ENCODE peak calls at places on chromosomes 1 and 21, in six cellular contexts. X is upper lobe of right lung, D is H9, C is stomach, V is prostate gland, W is PC-3. H is an unnamed sample. For H3K4me1 and H3K27me3, the result is how much of the 10 kb centered on the place peaks cover.

GRCh38 chr1:24308365-24309015 is 10.7 kb upstream of the GRHL3 start:
- DNase-seq in X (no peak), V (no peak), W (peak), D (peak), C (no peak), H (no peak)

GRCh38 chr1:165073402-165074007 is 283.0 kb downstream of the LMX1A start:
- DNase-seq in D (peak), X (no peak), V (peak), C (no peak), W (peak), H (no peak)

GRCh38 chr21:37915941-37916794 is at the start of gene KCNJ6:
- DNase-seq in W (no peak), X (peak), V (peak), D (peak), C (peak), H (no peak)

GRCh38 chr1:208025036-208025435 is 114.1 kb upstream of the CD34 start:
- DNase-seq in D (no peak), X (peak), C (no peak), W (no peak), V (no peak), H (peak)

GRCh38 chr1:204242920-204243319 is 29.1 kb upstream of the GOLT1A start:
- DNase-seq in V (no peak), D (no peak), X (no peak), C (no peak), W (no peak), H (peak)

GRCh38 chr1:910311-910880 is 13.3 kb upstream of the SAMD11 start:
- DNase-seq in C (peak), W (no peak), D (no peak), X (peak), V (no peak), H (peak)

GRCh38 chr1:180186831-180187230 is 32.2 kb downstream of the QSOX1 start:
- DNase-seq in C (no peak), V (no peak), X (no peak), D (no peak), W (no peak), H (no peak)

GRCh38 chr21:36080386-36080785 is 10.6 kb downstream of the CBR1 start:
- DNase-seq in X (no peak), W (no peak), C (no peak), D (no peak), V (peak), H (no peak)

GRCh38 chr1:108877858-108878257 is 1.1 kb downstream of the GPSM2 start:
- DNase-seq in C (no peak), V (no peak), X (no peak), W (no peak), D (no peak), H (no peak)

GRCh38 chr1:70034403-70034802 is 171.0 kb downstream of the LRRC40 start:
- DNase-seq in W (peak), V (no peak), C (no peak), D (peak), X (no peak), H (no peak)

GRCh38 chr1:36154335-36154734 is 1.6 kb upstream of the MAP7D1 start:
- DNase-seq in C (no peak), W (no peak), X (no peak), D (no peak), V (no peak), H (no peak)

GRCh38 chr1:19954059-19954458 is 25.4 kb downstream of the PLA2G2A start:
- DNase-seq in X (no peak), C (no peak), V (no peak), W (no peak), D (no peak), H (no peak)

GRCh38 chr1:173314656-173315055 is 107.5 kb upstream of the TNFSF4 start:
- DNase-seq in C (no peak), W (no peak), X (no peak), D (no peak), V (no peak), H (no peak)

GRCh38 chr1:204408074-204408507 is 3.5 kb downstream of the PPP1R15B start:
- DNase-seq in X (peak), V (peak), W (peak), C (peak), D (no peak), H (peak)

GRCh38 chr1:206581571-206581981 is 30.7 kb downstream of the EIF2D start:
- DNase-seq in W (no peak), V (no peak), X (peak), D (no peak), C (no peak), H (no peak)

GRCh38 chr21:41043008-41043407 is 125.0 kb upstream of the BACE2 start:
- DNase-seq in X (no peak), D (no peak), V (no peak), C (no peak), W (peak), H (no peak)

GRCh38 chr1:170665625-170666024 is 1.7 kb downstream of the PRRX1 start:
- DNase-seq in C (no peak), D (no peak), W (no peak), V (no peak), X (no peak), H (peak)

GRCh38 chr1:60875139-60875538 is 207.2 kb upstream of the NFIA start:
- DNase-seq in X (no peak), W (no peak), V (no peak), D (no peak), C (no peak), H (no peak)

GRCh38 chr1:19372602-19373001 is 60.5 kb downstream of the SLC66A1 start:
- DNase-seq in D (no peak), C (no peak), W (no peak), X (no peak), V (no peak), H (no peak)

GRCh38 chr1:87392241-87393192 is 63.8 kb downstream of the LMO4 start:
- DNase-seq in D (no peak), V (no peak), C (no peak), X (no peak), W (peak), H (no peak)

GRCh38 chr1:3457910-3458621 is 3.6 kb downstream of the ARHGEF16 start:
- DNase-seq in X (no peak), D (no peak), W (no peak), V (peak), C (peak), H (peak)

GRCh38 chr1:33275200-33275599 is 18.9 kb downstream of the ZNF362 start:
- DNase-seq in V (no peak), C (no peak), X (peak), D (no peak), W (no peak), H (no peak)

GRCh38 chr21:41426656-41427311 is 745 bp downstream of the MX1 start:
- DNase-seq in D (peak), W (no peak), X (no peak), V (no peak), C (no peak), H (peak)

GRCh38 chr1:21012937-21013336 is 163.8 kb downstream of the EIF4G3 start:
- DNase-seq in V (no peak), C (no peak), X (no peak), W (no peak), D (no peak), H (no peak)

GRCh38 chr1:82578086-82578726 is 777.5 kb downstream of the ADGRL2 start:
- DNase-seq in V (no peak), D (no peak), W (no peak), X (no peak), C (no peak), H (no peak)

GRCh38 chr1:172323666-172324065 is 96.8 kb upstream of the C1orf105 start:
- DNase-seq in X (no peak), V (no peak), C (no peak), W (no peak), D (no peak), H (no peak)

GRCh38 chr1:230696722-230697432 is 17.0 kb downstream of the AGT start:
- DNase-seq in C (no peak), V (no peak), X (no peak), W (no peak), D (no peak), H (no peak)

GRCh38 chr1:61953790-61954150 is 211.5 kb downstream of the PATJ start:
- DNase-seq in V (no peak), X (no peak), D (no peak), W (no peak), C (no peak), H (no peak)

GRCh38 chr1:217881607-217882332 is 250.6 kb downstream of the SPATA17 start:
- DNase-seq in D (no peak), V (no peak), X (no peak), C (no peak), W (peak), H (no peak)

GRCh38 chr21:26130249-26130896 is 40.2 kb downstream of the APP start:
- DNase-seq in V (no peak), W (no peak), X (no peak), D (no peak), C (no peak), H (no peak)

GRCh38 chr1:34916104-34916503 is 13.3 kb downstream of the DLGAP3 start:
- DNase-seq in V (no peak), W (no peak), D (no peak), C (no peak), X (no peak), H (no peak)

GRCh38 chr1:232891656-232892317 is 58.6 kb upstream of the NTPCR start:
- DNase-seq in D (no peak), W (no peak), C (no peak), V (no peak), X (no peak), H (no peak)

GRCh38 chr1:216521477-216521876 is 98.2 kb upstream of the USH2A start:
- DNase-seq in C (no peak), D (no peak), V (no peak), W (no peak), X (no peak), H (no peak)

GRCh38 chr1:236345728-236346127 is 48.4 kb upstream of the EDARADD start:
- DNase-seq in V (no peak), C (no peak), X (no peak), W (peak), D (peak), H (no peak)

GRCh38 chr1:236342403-236343245 is 51.5 kb upstream of the EDARADD start:
- DNase-seq in W (no peak), C (no peak), V (no peak), X (no peak), D (no peak), H (no peak)

GRCh38 chr1:236348071-236348470 is 46.0 kb upstream of the EDARADD start:
- DNase-seq in C (no peak), D (peak), W (no peak), X (no peak), V (no peak), H (no peak)

GRCh38 chr1:236341298-236341697 is 52.8 kb upstream of the EDARADD start:
- DNase-seq in V (no peak), C (no peak), X (no peak), D (no peak), W (no peak), H (no peak)

DNA sequence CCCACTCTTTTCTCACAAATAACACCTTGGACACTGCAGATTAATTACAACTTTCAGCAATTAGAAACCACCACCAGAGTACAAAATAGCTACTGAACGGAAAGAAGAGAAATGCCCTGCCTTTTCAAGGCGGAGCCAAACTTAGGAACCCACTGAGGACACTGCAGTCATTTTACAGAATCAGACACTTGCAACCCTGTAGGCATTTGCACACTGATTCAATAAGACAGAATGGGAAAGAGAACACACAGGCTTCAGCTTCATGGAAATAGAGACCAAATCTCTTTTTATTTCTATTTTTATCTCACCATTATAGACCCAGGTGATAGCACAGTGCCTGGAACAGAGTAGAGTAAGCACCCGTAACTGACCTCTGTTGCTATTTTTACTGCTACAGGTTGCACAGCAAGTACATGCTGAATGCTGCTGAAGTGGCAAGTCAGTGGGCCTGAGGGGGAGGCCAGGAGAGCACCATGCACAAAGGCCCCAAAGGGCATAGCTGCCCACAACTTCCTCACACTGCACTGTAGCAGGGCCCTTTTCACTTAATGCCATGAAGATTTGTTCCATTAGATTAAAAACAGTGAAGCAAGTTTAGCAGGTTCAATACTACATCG is 50.7 kb upstream of the EDARADD start:
- DNase-seq in W (no peak), X (no peak), V (no peak), C (peak), D (no peak), H (no peak)
- H3K4me1 ChIP-seq in W (under half), X (under half), V (under half), C (under half), D (under half), H (under half)

GRCh38 chr1:22555386-22555656 is 8.0 kb upstream of the EPHA8 start:
- DNase-seq in X (no peak), V (no peak), D (no peak), C (no peak), W (no peak), H (no peak)
- H3K27me3 ChIP-seq in X (under half), V (under half), D (under half), C (under half), W (under half), H (half or more)

GRCh38 chr1:228064741-228065542 is 17.6 kb upstream of the ARF1 start:
- DNase-seq in W (no peak), D (no peak), C (peak), X (peak), V (no peak), H (peak)

GRCh38 chr1:228066891-228067654 is 15.4 kb upstream of the ARF1 start:
- DNase-seq in X (peak), V (no peak), C (peak), W (no peak), D (no peak), H (peak)

GRCh38 chr1:228066416-228066815 is 16.1 kb upstream of the ARF1 start:
- DNase-seq in C (peak), W (no peak), D (no peak), V (no peak), X (peak), H (no peak)

GRCh38 chr1:228064296-228064695 is 18.2 kb upstream of the ARF1 start:
- DNase-seq in W (no peak), C (peak), D (peak), X (peak), V (no peak), H (no peak)

DNA sequence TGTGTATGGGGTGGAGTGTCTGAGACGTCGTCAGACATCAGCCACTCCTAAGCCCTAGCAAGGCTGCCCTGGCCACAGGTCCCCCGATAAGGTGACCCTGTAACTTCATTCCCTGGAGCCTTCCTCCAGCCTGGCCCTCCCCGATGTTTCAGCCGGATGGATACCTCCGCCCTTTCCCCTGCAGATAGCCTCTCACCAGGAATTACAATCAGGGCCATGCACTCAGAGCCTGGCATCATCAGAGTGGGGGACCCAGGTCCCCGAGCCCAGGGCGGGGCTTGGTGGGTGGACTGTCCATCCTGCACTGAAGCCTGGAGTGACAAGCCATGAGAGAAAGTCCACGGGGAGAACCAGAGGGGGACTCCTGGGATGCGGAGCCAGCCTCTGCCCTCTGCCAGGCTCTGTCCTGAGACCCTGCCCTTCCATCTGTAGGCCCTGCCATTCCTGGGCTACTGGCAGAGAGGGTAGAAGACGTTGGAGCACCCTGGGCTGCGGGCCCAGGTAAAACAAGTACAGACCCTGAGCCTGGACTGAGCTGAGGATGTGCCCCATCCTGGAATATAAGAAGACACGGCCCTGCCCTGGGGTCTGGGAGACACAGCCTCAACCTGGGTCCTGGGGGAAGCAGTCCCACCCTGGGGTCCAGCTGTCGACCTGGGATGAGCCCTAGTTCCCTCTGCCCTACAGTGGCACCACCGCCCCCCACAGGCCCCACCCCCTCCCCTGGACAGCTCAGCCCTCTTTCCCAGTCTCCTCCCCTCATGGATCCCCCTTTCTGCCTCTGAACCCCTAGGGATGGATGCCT is 16.8 kb upstream of the ARF1 start:
- DNase-seq in C (peak), X (peak), V (no peak), W (no peak), D (no peak), H (peak)
- TF ChIP-seq CTCF in C (no peak), X (no peak), V (no peak), W (no peak), D (no peak), H (no peak)

GRCh38 chr21:46551636-46552241 is 53.1 kb downstream of the S100B start:
- DNase-seq in W (no peak), V (no peak), X (peak), D (peak), C (peak), H (peak)
- H3K4me1 ChIP-seq in W (under half), V (under half), X (under half), D (under half), C (under half), H (under half)